ENCODE peak calls at places on chromosomes 7 and 10, in ten cellular contexts. D is GM20000, A is mesothelial cell of epicardium, Y is tibial artery, S is neural progenitor cell, X is heart left ventricle, E is PC-9, N is sigmoid colon, F is cardiac muscle cell, R is ovary. C is an unnamed sample.

GRCh38 chr10:73887038-73888015 is 13.0 kb upstream of the CAMK2G start:
- DNase-seq in F (peak), A (peak), D (no peak), X (peak), N (peak), Y (peak), R (peak), S (no peak), E (peak), C (no peak)

GRCh38 chr10:122112625-122113160 is 123.7 kb downstream of the TACC2 start:
- DNase-seq in E (peak), F (peak), N (peak), D (peak), X (peak), R (peak), S (peak), A (peak), Y (peak), C (no peak)

GRCh38 chr7:76108540-76109233 is 60.8 kb downstream of the MDH2 start:
- DNase-seq in R (peak), D (no peak), N (peak), X (no peak), Y (no peak), F (peak), A (no peak), S (no peak), E (peak), C (no peak)

GRCh38 chr7:47634273-47634672 is 52.4 kb upstream of the TNS3 start:
- DNase-seq in S (no peak), A (no peak), R (no peak), D (no peak), Y (no peak), N (no peak), E (peak), F (no peak), X (no peak), C (no peak)

GRCh38 chr10:116888380-116889055 is 39.2 kb downstream of the ENO4 start:
- DNase-seq in A (no peak), S (no peak), E (peak), R (no peak), N (peak), Y (peak), F (peak), X (no peak), D (no peak), C (no peak)

GRCh38 chr10:71244638-71245419 is 32.5 kb downstream of the UNC5B start:
- DNase-seq in A (peak), D (no peak), Y (peak), E (no peak), N (peak), S (no peak), R (peak), F (peak), X (peak), C (no peak)

GRCh38 chr7:6202117-6202516 is 70.3 kb downstream of the CYTH3 start:
- DNase-seq in F (no peak), N (no peak), X (no peak), E (no peak), D (no peak), R (no peak), Y (no peak), A (no peak), S (no peak), C (no peak)

GRCh38 chr10:100748251-100749058 is 3.1 kb downstream of the PAX2 start:
- DNase-seq in S (peak), F (no peak), Y (no peak), X (no peak), R (no peak), E (no peak), N (peak), A (no peak), D (peak), C (no peak)

GRCh38 chr7:34337163-34337562 is 320.9 kb upstream of the NPSR1 start:
- DNase-seq in Y (no peak), F (no peak), D (no peak), X (no peak), R (no peak), A (no peak), N (no peak), S (no peak), E (no peak), C (no peak)

GRCh38 chr10:60123668-60124067 is 217.3 kb upstream of the CCDC6 start:
- DNase-seq in D (no peak), X (no peak), A (no peak), Y (no peak), E (no peak), R (no peak), N (no peak), S (no peak), F (no peak), C (no peak)

GRCh38 chr7:28354601-28355062 is 57.7 kb upstream of the CREB5 start:
- DNase-seq in F (peak), N (no peak), S (peak), Y (no peak), R (no peak), A (no peak), D (no peak), X (no peak), E (no peak), C (no peak)

GRCh38 chr7:117424090-117424829 is 3.0 kb downstream of the ASZ1 start:
- DNase-seq in D (peak), A (no peak), Y (no peak), N (no peak), S (no peak), X (no peak), F (no peak), R (no peak), E (no peak), C (no peak)

GRCh38 chr7:32594965-32595364 is 99.7 kb downstream of the AVL9 start:
- DNase-seq in R (no peak), Y (no peak), A (no peak), E (no peak), D (no peak), N (no peak), S (no peak), F (no peak), X (no peak), C (no peak)

GRCh38 chr10:122850705-122851640 is 5.3 kb upstream of the CUZD1 start:
- DNase-seq in R (no peak), A (no peak), X (no peak), E (no peak), S (no peak), Y (no peak), F (peak), D (no peak), N (no peak), C (no peak)

GRCh38 chr7:151046603-151047573 is 1.4 kb upstream of the ASIC3 start:
- DNase-seq in S (no peak), R (no peak), N (no peak), E (peak), F (peak), D (no peak), A (no peak), Y (no peak), X (no peak), C (no peak)

GRCh38 chr10:25497281-25497680 is 322.5 kb downstream of the GPR158 start:
- DNase-seq in Y (no peak), D (no peak), S (no peak), A (no peak), X (no peak), R (no peak), E (no peak), N (no peak), F (peak), C (no peak)

GRCh38 chr7:16810112-16810511 is 5.3 kb upstream of the AGR2 start:
- DNase-seq in S (no peak), E (no peak), N (no peak), R (no peak), A (no peak), Y (no peak), F (no peak), X (no peak), D (no peak), C (no peak)

GRCh38 chr7:51847461-51848134 is 531.0 kb upstream of the COBL start:
- DNase-seq in X (no peak), A (no peak), Y (no peak), S (peak), N (no peak), E (no peak), F (no peak), R (no peak), D (no peak), C (no peak)

GRCh38 chr7:35993663-35994622 is 159.1 kb upstream of the EEPD1 start:
- DNase-seq in S (peak), R (no peak), F (peak), Y (no peak), D (no peak), N (no peak), A (no peak), X (no peak), E (peak), C (no peak)

GRCh38 chr10:97792058-97792721 is 20.4 kb upstream of the SFRP5 start:
- DNase-seq in R (no peak), A (peak), S (peak), D (peak), X (peak), E (peak), Y (peak), N (peak), F (peak), C (peak)

GRCh38 chr7:108071551-108071950 is 58.6 kb downstream of the LAMB4 start:
- DNase-seq in A (no peak), E (no peak), N (no peak), X (no peak), D (no peak), F (no peak), S (no peak), Y (no peak), R (no peak), C (no peak)

GRCh38 chr10:60290558-60290957 is 99.1 kb downstream of the ANK3 start:
- DNase-seq in F (no peak), E (no peak), Y (no peak), N (no peak), X (no peak), A (no peak), D (no peak), S (peak), R (no peak), C (no peak)

GRCh38 chr7:77627307-77627671 is 69.0 kb upstream of the RSBN1L start:
- DNase-seq in S (no peak), Y (no peak), E (no peak), X (no peak), R (no peak), F (no peak), D (no peak), A (no peak), N (no peak), C (no peak)

GRCh38 chr7:134948736-134949135 is 37.6 kb upstream of the AGBL3 start:
- DNase-seq in S (no peak), E (peak), R (no peak), D (no peak), Y (no peak), A (no peak), N (no peak), F (no peak), X (no peak), C (no peak)
- TF ChIP-seq CTCF in S (no peak), E (no peak), R (no peak), D (no peak), Y (no peak), A (no peak), N (no peak), F (no peak), X (no peak), C (no peak)

GRCh38 chr10:78116451-78116850 is 82.8 kb downstream of the RPS24 start:
- DNase-seq in Y (no peak), N (no peak), F (no peak), D (no peak), A (no peak), R (no peak), S (no peak), E (no peak), X (no peak), C (no peak)

GRCh38 chr10:78115135-78115853 is 81.6 kb downstream of the RPS24 start:
- DNase-seq in N (no peak), D (no peak), F (no peak), A (no peak), X (no peak), E (no peak), R (no peak), S (no peak), Y (no peak), C (no peak)
- TF ChIP-seq CTCF in N (no peak), D (no peak), F (no peak), A (no peak), X (no peak), E (no peak), R (no peak), S (no peak), Y (no peak), C (no peak)

DNA sequence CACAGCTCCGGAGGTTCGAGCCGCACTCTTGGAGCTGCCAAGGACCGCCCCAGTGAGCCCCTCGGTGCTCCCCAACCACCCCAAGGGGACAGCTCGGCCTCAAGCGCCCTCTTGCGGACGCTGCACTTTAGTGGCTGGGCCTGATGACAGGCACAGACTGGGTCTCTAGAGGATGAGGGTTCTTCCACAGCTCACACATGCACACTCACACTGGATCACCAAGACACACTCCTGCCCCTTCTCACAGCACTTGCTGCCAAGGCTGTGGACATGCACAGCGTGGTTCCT is 2.1 kb downstream of the RET start:
- DNase-seq in R (no peak), A (no peak), D (peak), N (no peak), F (no peak), Y (no peak), S (peak), X (peak), E (peak), C (no peak)
- TF ChIP-seq CTCF in R (no peak), A (no peak), D (peak), N (no peak), F (peak), Y (no peak), S (peak), X (peak), E (peak), C (peak)

DNA sequence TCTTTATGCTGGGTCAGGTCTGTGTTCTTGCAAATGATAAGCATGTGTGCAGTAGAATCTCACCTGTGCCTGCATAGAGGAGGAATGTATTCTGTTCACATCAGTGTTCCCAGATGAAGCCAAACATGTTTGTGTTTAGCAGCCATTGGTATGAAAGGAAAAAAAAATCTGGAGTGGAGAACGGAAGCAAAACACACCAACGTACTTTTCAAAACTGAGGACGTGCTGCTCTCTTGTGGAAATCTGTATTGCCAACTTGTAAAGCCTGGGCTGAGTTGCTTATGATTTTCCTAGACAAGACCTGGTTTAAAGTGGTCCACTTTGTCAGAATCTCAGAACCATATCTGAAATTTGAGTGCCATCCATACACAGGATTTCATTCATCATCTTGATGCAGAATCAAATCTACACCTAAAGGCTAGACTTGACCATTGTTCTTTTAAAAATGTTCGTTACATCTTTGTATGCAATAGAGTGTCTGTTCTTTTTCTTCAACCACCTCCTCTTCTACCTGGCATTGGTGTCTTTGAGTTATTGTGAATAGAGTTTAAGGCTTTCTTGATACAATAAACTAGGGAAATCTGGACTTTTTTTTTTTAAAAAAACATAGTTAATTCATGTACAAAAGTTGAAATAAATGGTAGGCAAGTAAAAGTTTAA is 367.7 kb downstream of the PHF14 start:
- DNase-seq in A (no peak), R (no peak), X (no peak), E (peak), Y (no peak), N (no peak), S (peak), F (peak), D (no peak), C (no peak)
- TF ChIP-seq CTCF in A (no peak), R (no peak), X (peak), E (peak), Y (no peak), N (no peak), S (peak), F (peak), D (no peak), C (no peak)

GRCh38 chr10:31926154-31926553 is 2.5 kb downstream of the ARHGAP12 start:
- DNase-seq in A (no peak), E (no peak), X (no peak), S (no peak), R (no peak), Y (no peak), D (no peak), N (no peak), F (no peak), C (no peak)

GRCh38 chr10:31926765-31927596 is 1.6 kb downstream of the ARHGAP12 start:
- DNase-seq in D (no peak), R (no peak), Y (no peak), F (no peak), A (no peak), X (no peak), N (no peak), E (no peak), S (peak), C (no peak)

GRCh38 chr10:31928531-31929259 is at the start of gene ARHGAP12:
- DNase-seq in Y (peak), E (peak), N (peak), S (peak), R (peak), F (peak), A (peak), D (peak), X (peak), C (peak)

GRCh38 chr10:31929260-31929985 is 792 bp upstream of the ARHGAP12 start:
- DNase-seq in Y (peak), S (peak), R (peak), E (peak), A (no peak), D (peak), N (peak), X (peak), F (peak), C (peak)

DNA sequence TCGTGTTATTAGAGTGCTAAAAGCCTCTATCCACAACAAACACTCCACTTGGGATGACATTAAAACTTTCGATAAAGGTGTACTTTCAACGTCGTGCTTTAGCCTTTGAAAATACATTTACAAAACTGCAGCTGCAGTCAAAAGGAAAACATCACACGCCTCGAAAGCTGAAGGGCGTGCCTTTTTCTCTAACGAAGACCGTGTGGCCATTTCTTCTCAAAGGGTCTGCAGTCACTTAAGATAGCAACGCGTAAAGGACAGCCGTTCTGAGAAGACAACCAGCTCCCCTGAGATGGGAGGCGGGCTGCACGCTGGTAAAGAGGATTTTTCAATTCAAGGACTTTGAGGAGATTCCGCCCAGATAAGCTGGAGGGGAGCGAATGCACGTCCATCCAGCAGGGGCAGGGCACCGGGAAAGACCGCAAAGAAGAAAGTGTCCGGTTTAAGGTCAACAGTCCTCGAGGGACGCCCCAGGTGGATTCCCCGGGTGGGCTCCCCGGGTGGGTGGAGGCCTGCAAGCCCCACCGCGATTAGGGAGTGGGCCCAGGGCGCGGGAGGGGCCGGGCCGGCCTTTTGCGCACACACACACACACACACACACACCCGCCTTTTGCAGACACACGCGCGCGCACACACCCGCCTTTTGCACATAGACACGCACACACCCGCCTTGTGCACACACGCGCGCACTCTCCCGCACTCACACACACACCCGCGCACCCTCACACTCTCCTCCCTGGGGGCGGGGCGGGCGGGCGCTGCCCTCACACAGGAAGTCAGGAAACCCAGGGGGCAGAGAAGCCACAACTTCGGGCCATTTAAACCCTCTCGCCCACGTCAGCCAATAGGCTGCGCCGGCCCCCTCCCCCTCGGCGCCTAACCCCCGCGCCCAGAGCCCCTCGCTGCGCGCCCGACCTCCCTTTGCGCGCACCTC is 767 bp downstream of the ARHGAP12 start:
- DNase-seq in A (peak), S (peak), D (peak), E (peak), R (peak), N (peak), Y (peak), X (peak), F (peak), C (peak)
- TF ChIP-seq CTCF in A (no peak), S (peak), D (no peak), E (no peak), R (no peak), N (no peak), Y (peak), X (no peak), F (peak), C (peak)

GRCh38 chr7:142405122-142405765 is 147.4 kb upstream of the PRSS58 start:
- DNase-seq in F (peak), E (no peak), D (no peak), N (no peak), S (no peak), Y (no peak), A (no peak), X (no peak), R (no peak), C (no peak)
- TF ChIP-seq CTCF in F (no peak), E (no peak), D (no peak), N (no peak), S (no peak), Y (no peak), A (no peak), X (no peak), R (no peak), C (no peak)

GRCh38 chr10:92702301-92702916 is 12.7 kb downstream of the HHEX start:
- DNase-seq in S (no peak), E (no peak), A (no peak), X (no peak), Y (no peak), D (no peak), R (no peak), F (no peak), N (no peak), C (no peak)
- TF ChIP-seq CTCF in S (no peak), E (no peak), A (no peak), X (no peak), Y (no peak), D (no peak), R (no peak), F (no peak), N (no peak), C (no peak)

GRCh38 chr10:31706921-31707571 is 221.6 kb downstream of the ARHGAP12 start:
- DNase-seq in S (peak), X (no peak), R (no peak), Y (peak), D (no peak), N (peak), E (no peak), F (peak), A (no peak), C (peak)

GRCh38 chr10:31708513-31708912 is 220.1 kb downstream of the ARHGAP12 start:
- DNase-seq in D (no peak), R (no peak), S (peak), E (no peak), X (peak), A (no peak), Y (no peak), F (no peak), N (no peak), C (no peak)

GRCh38 chr10:31709501-31709900 is 219.1 kb downstream of the ARHGAP12 start:
- DNase-seq in R (no peak), Y (no peak), A (no peak), D (no peak), S (no peak), X (no peak), N (no peak), E (no peak), F (no peak), C (no peak)

GRCh38 chr10:31707578-31708411 is 220.8 kb downstream of the ARHGAP12 start:
- DNase-seq in R (peak), S (peak), X (peak), E (no peak), D (peak), F (peak), A (no peak), N (peak), Y (peak), C (peak)

DNA sequence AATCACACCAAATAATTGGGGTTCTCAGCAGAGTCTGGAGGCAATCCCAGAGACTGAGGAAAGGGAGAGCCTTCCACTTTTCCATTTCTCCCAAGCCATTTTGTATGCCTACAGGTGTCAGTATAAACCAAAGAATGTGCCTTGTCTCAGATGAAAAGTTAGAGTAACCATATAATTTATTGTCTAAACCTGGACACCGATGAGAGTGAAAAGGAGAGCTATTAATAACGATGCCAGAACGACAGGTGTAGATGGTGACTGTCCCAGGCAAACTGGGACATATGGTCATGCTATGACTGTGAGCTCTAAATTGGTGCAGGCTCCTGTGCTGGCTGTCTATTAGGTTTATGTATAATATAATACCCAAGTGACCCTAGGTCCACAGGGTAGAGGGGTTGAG is 219.6 kb downstream of the ARHGAP12 start:
- DNase-seq in X (no peak), E (no peak), F (no peak), R (no peak), Y (no peak), S (no peak), N (no peak), A (no peak), D (no peak), C (no peak)
- TF ChIP-seq CTCF in X (peak), E (no peak), F (no peak), R (no peak), Y (no peak), S (peak), N (no peak), A (no peak), D (no peak), C (no peak)

C was measured in CD14-positive monocyte.